ENCODE peak calls at places on chromosomes 6 and 20, in eight cellular contexts. One of them, this sample, is unnamed.

GRCh38 chr6:106527979-106528378 is 101.3 kb downstream of the RTN4IP1 start:
- DNase-seq in mucosa of gallbladder: no peak
- DNase-seq in lower leg skin: no peak
- DNase-seq in BJ: peak; percentile 96
- DNase-seq in A673: no peak
- DNase-seq in foreskin fibroblast: peak; percentile 91
- DNase-seq in ELR: peak; percentile 97
- DNase-seq in endothelial cell: no peak
- DNase-seq in this sample: no peak

GRCh38 chr6:87444362-87444761 is 28.4 kb upstream of the SLC35A1 start:
- DNase-seq in mucosa of gallbladder: no peak
- DNase-seq in lower leg skin: no peak
- DNase-seq in BJ: no peak
- DNase-seq in A673: no peak
- DNase-seq in foreskin fibroblast: no peak
- DNase-seq in ELR: no peak
- DNase-seq in endothelial cell: no peak
- DNase-seq in this sample: no peak

GRCh38 chr20:31841928-31842327 is 3.5 kb downstream of the FOXS1 start:
- DNase-seq in mucosa of gallbladder: no peak
- DNase-seq in lower leg skin: no peak
- DNase-seq in BJ: no peak
- DNase-seq in A673: no peak
- DNase-seq in foreskin fibroblast: no peak
- DNase-seq in ELR: peak; percentile 85
- DNase-seq in endothelial cell: no peak
- DNase-seq in this sample: no peak

GRCh38 chr20:58892126-58892931 is 39.8 kb downstream of the GNAS start:
- DNase-seq in mucosa of gallbladder: peak; percentile 60
- DNase-seq in lower leg skin: peak; percentile 95
- DNase-seq in BJ: no peak
- DNase-seq in A673: peak; percentile 84
- DNase-seq in foreskin fibroblast: peak; percentile 45
- DNase-seq in ELR: peak; percentile 78
- DNase-seq in endothelial cell: peak; percentile 79
- DNase-seq in this sample: peak; percentile 79

GRCh38 chr6:104736545-104736944 is 123.2 kb downstream of the HACE1 start:
- DNase-seq in mucosa of gallbladder: no peak
- DNase-seq in lower leg skin: no peak
- DNase-seq in BJ: no peak
- DNase-seq in A673: no peak
- DNase-seq in foreskin fibroblast: no peak
- DNase-seq in ELR: no peak
- DNase-seq in endothelial cell: no peak
- DNase-seq in this sample: no peak

GRCh38 chr6:119626884-119627619 is 277.5 kb upstream of the MAN1A1 start:
- DNase-seq in mucosa of gallbladder: no peak
- DNase-seq in lower leg skin: no peak
- DNase-seq in BJ: no peak
- DNase-seq in A673: no peak
- DNase-seq in foreskin fibroblast: no peak
- DNase-seq in ELR: no peak
- DNase-seq in endothelial cell: no peak
- DNase-seq in this sample: no peak

GRCh38 chr20:32455901-32456701 is 98.0 kb downstream of the ASXL1 start:
- DNase-seq in mucosa of gallbladder: no peak
- DNase-seq in lower leg skin: no peak
- DNase-seq in BJ: no peak
- DNase-seq in A673: no peak
- DNase-seq in foreskin fibroblast: no peak
- DNase-seq in ELR: no peak
- DNase-seq in endothelial cell: no peak
- DNase-seq in this sample: no peak

GRCh38 chr20:62303049-62303326 is 191 bp downstream of the ADRM1 start:
- DNase-seq in mucosa of gallbladder: no peak
- DNase-seq in lower leg skin: no peak
- DNase-seq in BJ: no peak
- DNase-seq in A673: no peak
- DNase-seq in foreskin fibroblast: no peak
- DNase-seq in ELR: no peak
- DNase-seq in endothelial cell: no peak
- DNase-seq in this sample: no peak

GRCh38 chr6:170221052-170221752 is 69.7 kb downstream of the DLL1 start:
- DNase-seq in mucosa of gallbladder: no peak
- DNase-seq in lower leg skin: peak; percentile 69
- DNase-seq in BJ: no peak
- DNase-seq in A673: no peak
- DNase-seq in foreskin fibroblast: no peak
- DNase-seq in ELR: no peak
- DNase-seq in endothelial cell: no peak
- DNase-seq in this sample: no peak

GRCh38 chr20:2149507-2149906 is 47.9 kb downstream of the STK35 start:
- DNase-seq in mucosa of gallbladder: no peak
- DNase-seq in lower leg skin: no peak
- DNase-seq in BJ: no peak
- DNase-seq in A673: no peak
- DNase-seq in foreskin fibroblast: no peak
- DNase-seq in ELR: peak; percentile 60
- DNase-seq in endothelial cell: no peak
- DNase-seq in this sample: no peak

GRCh38 chr6:32393660-32394420 is 13.1 kb downstream of the BTNL2 start:
- DNase-seq in mucosa of gallbladder: no peak
- DNase-seq in lower leg skin: no peak
- DNase-seq in BJ: no peak
- DNase-seq in A673: peak; percentile 61
- DNase-seq in foreskin fibroblast: no peak
- DNase-seq in ELR: peak; percentile 17
- DNase-seq in endothelial cell: peak; percentile 36
- DNase-seq in this sample: no peak

GRCh38 chr6:107153061-107153460 is 37.7 kb upstream of the BEND3 start:
- DNase-seq in mucosa of gallbladder: no peak
- DNase-seq in lower leg skin: no peak
- DNase-seq in BJ: peak; percentile 4
- DNase-seq in A673: no peak
- DNase-seq in foreskin fibroblast: no peak
- DNase-seq in ELR: no peak
- DNase-seq in endothelial cell: no peak
- DNase-seq in this sample: no peak

GRCh38 chr20:3728354-3728753 is 4.1 kb upstream of the HSPA12B start:
- DNase-seq in mucosa of gallbladder: no peak
- DNase-seq in lower leg skin: no peak
- DNase-seq in BJ: no peak
- DNase-seq in A673: no peak
- DNase-seq in foreskin fibroblast: no peak
- DNase-seq in ELR: no peak
- DNase-seq in endothelial cell: no peak
- DNase-seq in this sample: no peak

GRCh38 chr6:17714879-17715860 is 8.4 kb upstream of the NUP153 start:
- DNase-seq in mucosa of gallbladder: no peak
- DNase-seq in lower leg skin: no peak
- DNase-seq in BJ: peak; percentile 84
- DNase-seq in A673: peak; percentile 88
- DNase-seq in foreskin fibroblast: peak; percentile 92
- DNase-seq in ELR: peak; percentile 99
- DNase-seq in endothelial cell: no peak
- DNase-seq in this sample: no peak

This sample was measured in gastrocnemius medialis.